ENCODE peak calls at places on chromosomes 2 and 18, in five cellular contexts. U, D, B, G and R are unnamed samples.

GRCh38 chr18:62372156-62372555 is 47.0 kb downstream of the TNFRSF11A start:
- DNase-seq in U (no peak), D (no peak), B (no peak), G (no peak), R (no peak)

GRCh38 chr2:107334311-107334710 is 448.3 kb upstream of the ST6GAL2 start:
- DNase-seq in U (no peak), D (no peak), B (no peak), G (no peak), R (no peak)

GRCh38 chr2:75276093-75277055 is 77.1 kb upstream of the TACR1 start:
- DNase-seq in U (peak), D (no peak), B (no peak), G (peak), R (no peak)

GRCh38 chr2:102418421-102418961 is 4.5 kb upstream of the IL18RAP start:
- DNase-seq in U (no peak), D (no peak), B (no peak), G (peak), R (no peak)

GRCh38 chr2:121634354-121635307 is 14.6 kb downstream of the CLASP1 start:
- DNase-seq in U (peak), D (no peak), B (no peak), G (peak), R (no peak)

GRCh38 chr2:31020713-31021112 is 117.5 kb downstream of the GALNT14 start:
- DNase-seq in U (no peak), D (no peak), B (no peak), G (no peak), R (no peak)

GRCh38 chr18:11251229-11251890 is 102.0 kb upstream of the PIEZO2 start:
- DNase-seq in U (no peak), D (no peak), B (no peak), G (peak), R (no peak)

GRCh38 chr2:23566236-23567142 is 181.5 kb downstream of the KLHL29 start:
- DNase-seq in U (peak), D (no peak), B (no peak), G (peak), R (no peak)

GRCh38 chr2:8004250-8004681 is 677.6 kb upstream of the ID2 start:
- DNase-seq in U (peak), D (peak), B (peak), G (peak), R (no peak)

GRCh38 chr18:48126240-48126639 is 195.8 kb upstream of the SMAD2 start:
- DNase-seq in U (no peak), D (no peak), B (no peak), G (no peak), R (no peak)

GRCh38 chr2:95277246-95277906 is 3.1 kb downstream of the PROM2 start:
- DNase-seq in U (no peak), D (no peak), B (no peak), G (no peak), R (no peak)

GRCh38 chr2:66508358-66509071 is 73.6 kb downstream of the MEIS1 start:
- DNase-seq in U (peak), D (no peak), B (no peak), G (peak), R (no peak)

GRCh38 chr18:55522011-55522410 is 66.0 kb downstream of the TCF4 start:
- DNase-seq in U (peak), D (no peak), B (no peak), G (no peak), R (no peak)

GRCh38 chr18:56258178-56258577 is 380.2 kb downstream of the TXNL1 start:
- DNase-seq in U (no peak), D (no peak), B (no peak), G (peak), R (no peak)

GRCh38 chr2:120874876-120875275 is 139.2 kb downstream of the GLI2 start:
- DNase-seq in U (no peak), D (no peak), B (no peak), G (no peak), R (no peak)

DNA sequence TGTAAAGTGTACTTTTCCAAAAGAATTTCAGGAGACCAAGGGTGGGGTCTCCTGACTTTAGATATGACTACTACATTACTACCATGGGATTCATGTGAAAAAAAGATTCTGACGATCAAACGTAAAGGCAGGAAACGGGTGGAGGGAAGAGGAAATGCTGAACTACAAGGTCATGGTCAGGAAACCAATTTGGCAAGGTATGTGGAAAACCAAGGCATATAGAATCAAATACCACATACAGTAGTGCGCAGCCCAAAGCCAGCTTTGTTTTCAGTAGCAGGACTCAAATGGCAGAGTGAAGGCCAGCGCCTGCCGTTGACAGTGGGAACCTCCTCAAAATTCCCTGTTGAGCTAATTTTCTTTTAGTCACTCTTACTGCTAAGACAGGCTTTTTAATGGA is 57.5 kb upstream of the SERTAD2 start:
- DNase-seq in U (no peak), D (no peak), B (no peak), G (no peak), R (no peak)
- TF ChIP-seq CTCF in U (no peak), D (no peak), B (no peak), G (no peak), R (no peak)

DNA sequence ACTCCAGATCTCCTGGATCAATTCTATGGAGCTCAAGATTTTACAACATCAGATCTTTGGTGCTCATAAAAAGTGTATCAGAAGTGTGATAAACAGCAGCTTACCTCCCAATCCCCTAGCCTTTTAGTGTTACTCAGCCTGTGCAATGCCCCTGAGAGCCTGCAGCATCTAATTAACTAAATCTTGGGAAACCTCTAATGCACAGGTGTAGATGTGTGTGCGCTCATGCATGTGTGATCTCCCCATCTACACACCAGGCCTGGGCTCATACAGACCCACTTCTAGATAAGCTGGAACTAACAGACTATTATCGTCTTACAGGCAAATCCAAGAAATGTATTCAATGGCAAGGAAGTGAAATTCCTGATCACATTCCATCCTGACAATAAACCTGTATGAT is 7.5 kb downstream of the SUCLG1 start:
- DNase-seq in U (no peak), D (no peak), B (no peak), G (no peak), R (no peak)
- TF ChIP-seq CTCF in U (no peak), D (no peak), B (no peak), G (no peak), R (no peak)

GRCh38 chr2:114754907-114755563 is 312.6 kb downstream of the DPP10 start:
- DNase-seq in U (no peak), D (no peak), B (no peak), G (no peak), R (no peak)
- TF ChIP-seq CTCF in U (no peak), D (no peak), B (no peak), G (no peak), R (no peak)

DNA sequence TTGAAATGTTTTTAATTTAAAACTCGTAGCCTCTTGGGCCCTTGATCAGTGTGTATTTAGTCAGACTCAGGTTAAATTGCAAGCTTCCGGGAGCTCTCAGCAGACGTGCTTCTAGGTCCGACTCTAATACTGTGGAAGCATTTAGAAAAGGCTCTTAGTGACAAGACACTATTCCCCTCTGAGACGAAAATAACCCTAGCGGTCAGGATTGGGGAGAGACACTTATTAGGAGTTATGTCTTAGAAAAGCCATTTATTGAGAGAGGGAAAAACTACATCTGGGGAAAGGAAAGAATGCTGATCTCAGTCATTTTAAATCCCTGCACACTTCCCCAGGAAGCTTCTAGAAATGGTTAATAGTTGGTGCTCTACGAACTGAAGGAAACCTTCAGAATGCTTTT is 110.5 kb upstream of the NCK2 start:
- DNase-seq in U (no peak), D (no peak), B (no peak), G (no peak), R (no peak)
- TF ChIP-seq CTCF in U (peak), D (no peak), B (no peak), G (no peak), R (no peak)

GRCh38 chr18:74289946-74290478 is 1.8 kb downstream of the CYB5A start:
- DNase-seq in U (no peak), D (no peak), B (no peak), G (no peak), R (no peak)

GRCh38 chr18:74289137-74289536 is 2.6 kb downstream of the CYB5A start:
- DNase-seq in U (peak), D (no peak), B (no peak), G (peak), R (no peak)

GRCh38 chr18:74291771-74292540 is at the start of gene CYB5A:
- DNase-seq in U (peak), D (peak), B (peak), G (peak), R (peak)

GRCh38 chr18:74292541-74292858 is 737 bp upstream of the CYB5A start:
- DNase-seq in U (no peak), D (no peak), B (no peak), G (no peak), R (no peak)

GRCh38 chr18:74290831-74291770 is 662 bp downstream of the CYB5A start:
- DNase-seq in U (no peak), D (no peak), B (peak), G (no peak), R (no peak)
- TF ChIP-seq CTCF in U (peak), D (no peak), B (no peak), G (no peak), R (no peak)

DNA sequence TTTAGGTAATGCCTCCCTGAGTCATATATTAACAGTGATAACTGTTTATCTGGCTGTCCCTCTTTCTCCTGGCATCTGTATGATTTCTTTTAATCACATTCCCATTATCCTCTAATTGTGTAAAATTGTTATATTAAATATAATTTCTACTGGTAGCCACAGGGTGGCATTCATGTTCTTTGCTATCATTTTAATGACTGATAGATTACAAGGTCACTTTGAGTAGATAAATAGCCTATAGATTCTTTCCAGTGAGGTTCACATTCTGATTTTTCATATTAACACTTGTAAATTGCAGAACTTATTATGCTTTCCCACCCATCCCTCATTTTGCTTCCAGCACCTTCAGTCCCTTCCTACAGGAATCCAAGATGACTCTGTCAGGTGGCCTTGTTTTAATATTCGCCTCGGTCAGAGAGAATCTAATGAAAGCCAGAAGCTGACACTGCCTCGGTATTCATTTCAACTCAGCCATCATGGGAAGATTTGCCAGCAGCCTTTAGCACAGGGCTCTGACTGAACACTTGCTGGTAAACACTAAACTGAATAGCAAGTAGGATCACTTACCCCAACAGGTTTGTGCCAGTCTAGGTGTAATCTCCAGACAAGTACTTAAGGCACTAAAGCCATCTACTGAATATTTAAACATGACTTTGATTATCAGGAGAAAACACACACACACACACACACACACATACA is 101.2 kb upstream of the FSHR start:
- DNase-seq in U (no peak), D (no peak), B (no peak), G (no peak), R (no peak)
- TF ChIP-seq CTCF in U (no peak), D (no peak), B (no peak), G (peak), R (no peak)